ENCODE peak calls at places on chromosomes 1 and 21, in five cellular contexts. S is RWPE2, N is uterus, T is KBM-7, Q is lower leg skin. E is an unnamed sample.

GRCh38 chr1:200130552-200130951 is 103.0 kb downstream of the NR5A2 start:
- DNase-seq in N (no peak), S (no peak), T (peak; percentile 66), Q (no peak), E (no peak)

GRCh38 chr21:36129219-36129618 is 5.7 kb upstream of the CBR3 start:
- DNase-seq in S (peak; percentile 2), Q (peak; percentile 23), T (no peak), N (no peak), E (no peak)

GRCh38 chr1:174269932-174270651 is 110.8 kb downstream of the RABGAP1L start:
- DNase-seq in N (no peak), S (no peak), Q (no peak), T (no peak), E (no peak)

GRCh38 chr1:240350910-240351331 is 259.2 kb downstream of the FMN2 start:
- DNase-seq in N (no peak), Q (no peak), S (no peak), T (no peak), E (no peak)

GRCh38 chr1:111302374-111302773 is 11.7 kb downstream of the CHIA start:
- DNase-seq in Q (no peak), T (no peak), N (no peak), S (no peak), E (no peak)

GRCh38 chr1:64734289-64734652 is 10.6 kb upstream of the RAVER2 start:
- DNase-seq in T (no peak), Q (no peak), N (no peak), S (no peak), E (no peak)

GRCh38 chr1:200873116-200873670 is 412 bp downstream of the GPR25 start:
- DNase-seq in S (no peak), T (no peak), N (no peak), Q (peak; percentile 73), E (no peak)

GRCh38 chr1:181255270-181255929 is 166.9 kb downstream of the IER5 start:
- DNase-seq in N (no peak), Q (no peak), S (peak; percentile 78), T (no peak), E (no peak)

GRCh38 chr1:109980324-109981127 is 4.0 kb upstream of the AHCYL1 start:
- DNase-seq in T (no peak), N (no peak), S (no peak), Q (no peak), E (no peak)

GRCh38 chr21:43188181-43188580 is 19.4 kb downstream of the CRYAA start:
- DNase-seq in S (peak; percentile 19), T (no peak), N (no peak), Q (peak; percentile 64), E (no peak)

GRCh38 chr1:6491480-6491962 is at the start of gene PLEKHG5:
- DNase-seq in N (no peak), Q (no peak), S (peak; percentile 96), T (no peak), E (no peak)

GRCh38 chr1:87329051-87329755 is 523 bp downstream of the LMO4 start:
- DNase-seq in T (peak; percentile 54), Q (peak; percentile 91), S (no peak), N (peak; percentile 32), E (no peak)

GRCh38 chr1:30253361-30253760 is 470.0 kb downstream of the MATN1 start:
- DNase-seq in T (no peak), S (peak; percentile 32), N (no peak), Q (no peak), E (no peak)

GRCh38 chr1:248818505-248819374 is 7.0 kb downstream of the SH3BP5L start:
- DNase-seq in N (no peak), S (no peak), T (no peak), Q (peak; percentile 57), E (no peak)

GRCh38 chr1:50894340-50894739 is 65.7 kb downstream of the FAF1 start:
- DNase-seq in N (no peak), T (no peak), Q (no peak), S (no peak), E (no peak)

GRCh38 chr1:174433451-174433850 is 14.3 kb upstream of the GPR52 start:
- DNase-seq in S (no peak), N (no peak), Q (no peak), T (no peak), E (no peak)

GRCh38 chr1:156347337-156347736 is 9.0 kb downstream of the TSACC start:
- DNase-seq in T (no peak), N (no peak), S (no peak), Q (no peak), E (no peak)

GRCh38 chr1:181284978-181285377 is 196.5 kb downstream of the IER5 start:
- DNase-seq in N (no peak), T (no peak), S (no peak), Q (no peak), E (no peak)

GRCh38 chr21:46108827-46109226 is 10.9 kb downstream of the COL6A2 start:
- DNase-seq in S (no peak), T (no peak), Q (no peak), N (no peak), E (no peak)

GRCh38 chr1:205261946-205262668 is 34.4 kb downstream of the TMCC2 start:
- DNase-seq in T (peak; percentile 39), Q (no peak), N (no peak), S (no peak), E (no peak)

GRCh38 chr1:77370161-77370560 is 88.3 kb downstream of the AK5 start:
- DNase-seq in S (no peak), N (no peak), T (no peak), Q (no peak), E (no peak)

GRCh38 chr21:37568415-37568814 is 201.8 kb downstream of the DYRK1A start:
- DNase-seq in S (no peak), N (no peak), Q (no peak), T (no peak), E (no peak)

GRCh38 chr1:28265577-28265976 is 6.3 kb downstream of the SESN2 start:
- DNase-seq in Q (no peak), T (no peak), N (no peak), S (no peak), E (no peak)

GRCh38 chr1:245855846-245856730 is 651.0 kb downstream of the SMYD3 start:
- DNase-seq in N (no peak), T (no peak), Q (no peak), S (no peak), E (no peak)

GRCh38 chr1:51551848-51552296 is 32.8 kb upstream of the EPS15 start:
- DNase-seq in N (no peak), T (no peak), Q (no peak), S (no peak), E (no peak)

GRCh38 chr1:226637147-226637935 is 88.8 kb downstream of the STUM start:
- DNase-seq in N (peak; percentile 79), T (no peak), S (no peak), Q (peak; percentile 91), E (no peak)

GRCh38 chr1:228744918-228745317 is 9.6 kb downstream of the RHOU start:
- DNase-seq in Q (no peak), N (no peak), T (no peak), S (no peak), E (no peak)

GRCh38 chr1:183742367-183742766 is 62.6 kb upstream of the RGL1 start:
- DNase-seq in N (no peak), T (no peak), S (no peak), Q (no peak), E (no peak)

GRCh38 chr1:239786464-239786863 is 305.2 kb upstream of the FMN2 start:
- DNase-seq in Q (no peak), S (no peak), T (no peak), N (no peak), E (no peak)

E was measured in GM18507.